ENCODE peak calls at places on chromosomes 3 and 15, in ten cellular contexts. One of them, this sample, is unnamed.

GRCh38 chr15:96560246-96560895 is 229.9 kb downstream of the NR2F2 start:
- DNase-seq in ACHN: no peak
- DNase-seq in GM13976: no peak
- DNase-seq in T-helper 9 cell: no peak
- DNase-seq in naive B cell: no peak
- DNase-seq in Kasumi-1: no peak
- DNase-seq in ascending aorta: no peak
- DNase-seq in NCI-H2081: no peak
- DNase-seq in progenitor cell of endocrine pancreas: no peak
- DNase-seq in posterior cingulate gyrus: no peak
- DNase-seq in this sample: no peak

GRCh38 chr3:160588023-160588422 is 22.7 kb upstream of the KPNA4 start:
- DNase-seq in ACHN: no peak
- DNase-seq in GM13976: no peak
- DNase-seq in T-helper 9 cell: no peak
- DNase-seq in naive B cell: no peak
- DNase-seq in Kasumi-1: no peak
- DNase-seq in ascending aorta: no peak
- DNase-seq in NCI-H2081: no peak
- DNase-seq in progenitor cell of endocrine pancreas: no peak
- DNase-seq in posterior cingulate gyrus: no peak
- DNase-seq in this sample: no peak

GRCh38 chr3:189949580-189949979 is 171.1 kb downstream of the P3H2 start:
- DNase-seq in ACHN: no peak
- DNase-seq in GM13976: no peak
- DNase-seq in T-helper 9 cell: no peak
- DNase-seq in naive B cell: no peak
- DNase-seq in Kasumi-1: no peak
- DNase-seq in ascending aorta: no peak
- DNase-seq in NCI-H2081: no peak
- DNase-seq in progenitor cell of endocrine pancreas: no peak
- DNase-seq in posterior cingulate gyrus: no peak
- DNase-seq in this sample: no peak

GRCh38 chr3:85208650-85209049 is 249.9 kb downstream of the CADM2 start:
- DNase-seq in ACHN: no peak
- DNase-seq in GM13976: no peak
- DNase-seq in T-helper 9 cell: no peak
- DNase-seq in naive B cell: no peak
- DNase-seq in Kasumi-1: no peak
- DNase-seq in ascending aorta: no peak
- DNase-seq in NCI-H2081: no peak
- DNase-seq in progenitor cell of endocrine pancreas: no peak
- DNase-seq in posterior cingulate gyrus: no peak
- DNase-seq in this sample: no peak

GRCh38 chr3:146093928-146094327 is 67.1 kb downstream of the PLOD2 start:
- DNase-seq in ACHN: no peak
- DNase-seq in GM13976: no peak
- DNase-seq in T-helper 9 cell: no peak
- DNase-seq in naive B cell: no peak
- DNase-seq in Kasumi-1: no peak
- DNase-seq in ascending aorta: no peak
- DNase-seq in NCI-H2081: no peak
- DNase-seq in progenitor cell of endocrine pancreas: no peak
- DNase-seq in posterior cingulate gyrus: no peak
- DNase-seq in this sample: no peak

GRCh38 chr15:99090938-99091337 is 13.9 kb upstream of the SYNM start:
- DNase-seq in ACHN: no peak
- DNase-seq in GM13976: no peak
- DNase-seq in T-helper 9 cell: no peak
- DNase-seq in naive B cell: no peak
- DNase-seq in Kasumi-1: no peak
- DNase-seq in ascending aorta: no peak
- DNase-seq in NCI-H2081: no peak
- DNase-seq in progenitor cell of endocrine pancreas: no peak
- DNase-seq in posterior cingulate gyrus: no peak
- DNase-seq in this sample: no peak

GRCh38 chr15:32852771-32853170 is 135.0 kb downstream of the GREM1 start:
- DNase-seq in ACHN: no peak
- DNase-seq in GM13976: no peak
- DNase-seq in T-helper 9 cell: no peak
- DNase-seq in naive B cell: no peak
- DNase-seq in Kasumi-1: no peak
- DNase-seq in ascending aorta: no peak
- DNase-seq in NCI-H2081: no peak
- DNase-seq in progenitor cell of endocrine pancreas: no peak
- DNase-seq in posterior cingulate gyrus: no peak
- DNase-seq in this sample: no peak

GRCh38 chr15:73717802-73718201 is 33.6 kb downstream of the CD276 start:
- DNase-seq in ACHN: no peak
- DNase-seq in GM13976: no peak
- DNase-seq in T-helper 9 cell: no peak
- DNase-seq in naive B cell: no peak
- DNase-seq in Kasumi-1: no peak
- DNase-seq in ascending aorta: no peak
- DNase-seq in NCI-H2081: no peak
- DNase-seq in progenitor cell of endocrine pancreas: no peak
- DNase-seq in posterior cingulate gyrus: no peak
- DNase-seq in this sample: no peak

GRCh38 chr3:70531063-70531657 is 218.7 kb upstream of the MDFIC2 start:
- DNase-seq in ACHN: peak
- DNase-seq in GM13976: no peak
- DNase-seq in T-helper 9 cell: no peak
- DNase-seq in naive B cell: peak
- DNase-seq in Kasumi-1: peak
- DNase-seq in ascending aorta: no peak
- DNase-seq in NCI-H2081: peak
- DNase-seq in progenitor cell of endocrine pancreas: no peak
- DNase-seq in posterior cingulate gyrus: no peak
- DNase-seq in this sample: no peak

GRCh38 chr15:60591491-60592385 is 112.8 kb upstream of the ICE2 start:
- DNase-seq in ACHN: no peak
- DNase-seq in GM13976: peak
- DNase-seq in T-helper 9 cell: peak
- DNase-seq in naive B cell: peak
- DNase-seq in Kasumi-1: no peak
- DNase-seq in ascending aorta: peak
- DNase-seq in NCI-H2081: no peak
- DNase-seq in progenitor cell of endocrine pancreas: peak
- DNase-seq in posterior cingulate gyrus: peak
- DNase-seq in this sample: no peak

GRCh38 chr3:114111060-114111790 is 54.7 kb downstream of the QTRT2 start:
- DNase-seq in ACHN: no peak
- DNase-seq in GM13976: no peak
- DNase-seq in T-helper 9 cell: no peak
- DNase-seq in naive B cell: no peak
- DNase-seq in Kasumi-1: peak
- DNase-seq in ascending aorta: no peak
- DNase-seq in NCI-H2081: no peak
- DNase-seq in progenitor cell of endocrine pancreas: no peak
- DNase-seq in posterior cingulate gyrus: no peak
- DNase-seq in this sample: no peak

GRCh38 chr3:135348698-135349097 is 553.6 kb downstream of the EPHB1 start:
- DNase-seq in ACHN: no peak
- DNase-seq in GM13976: no peak
- DNase-seq in T-helper 9 cell: no peak
- DNase-seq in naive B cell: no peak
- DNase-seq in Kasumi-1: no peak
- DNase-seq in ascending aorta: no peak
- DNase-seq in NCI-H2081: no peak
- DNase-seq in progenitor cell of endocrine pancreas: no peak
- DNase-seq in posterior cingulate gyrus: no peak
- DNase-seq in this sample: no peak

GRCh38 chr15:29134239-29134638 is 135.4 kb downstream of the NSMCE3 start:
- DNase-seq in ACHN: no peak
- DNase-seq in GM13976: no peak
- DNase-seq in T-helper 9 cell: no peak
- DNase-seq in naive B cell: no peak
- DNase-seq in Kasumi-1: no peak
- DNase-seq in ascending aorta: no peak
- DNase-seq in NCI-H2081: no peak
- DNase-seq in progenitor cell of endocrine pancreas: no peak
- DNase-seq in posterior cingulate gyrus: no peak
- DNase-seq in this sample: no peak

GRCh38 chr3:69084326-69084667 is 440 bp upstream of the ARL6IP5 start:
- DNase-seq in ACHN: peak
- DNase-seq in GM13976: no peak
- DNase-seq in T-helper 9 cell: no peak
- DNase-seq in naive B cell: no peak
- DNase-seq in Kasumi-1: no peak
- DNase-seq in ascending aorta: no peak
- DNase-seq in NCI-H2081: no peak
- DNase-seq in progenitor cell of endocrine pancreas: no peak
- DNase-seq in posterior cingulate gyrus: no peak
- DNase-seq in this sample: peak

GRCh38 chr3:146542179-146542578 is 2.2 kb downstream of the PLSCR1 start:
- DNase-seq in ACHN: no peak
- DNase-seq in GM13976: no peak
- DNase-seq in T-helper 9 cell: no peak
- DNase-seq in naive B cell: no peak
- DNase-seq in Kasumi-1: peak
- DNase-seq in ascending aorta: no peak
- DNase-seq in NCI-H2081: no peak
- DNase-seq in progenitor cell of endocrine pancreas: no peak
- DNase-seq in posterior cingulate gyrus: no peak
- DNase-seq in this sample: no peak

GRCh38 chr3:127043041-127043641 is 60.2 kb downstream of the PLXNA1 start:
- DNase-seq in ACHN: peak
- DNase-seq in GM13976: no peak
- DNase-seq in T-helper 9 cell: no peak
- DNase-seq in naive B cell: no peak
- DNase-seq in Kasumi-1: no peak
- DNase-seq in ascending aorta: peak
- DNase-seq in NCI-H2081: no peak
- DNase-seq in progenitor cell of endocrine pancreas: no peak
- DNase-seq in posterior cingulate gyrus: no peak
- DNase-seq in this sample: no peak

GRCh38 chr15:92811514-92811913 is 88.6 kb upstream of the CHD2 start:
- DNase-seq in ACHN: peak
- DNase-seq in GM13976: no peak
- DNase-seq in T-helper 9 cell: no peak
- DNase-seq in naive B cell: no peak
- DNase-seq in Kasumi-1: peak
- DNase-seq in ascending aorta: peak
- DNase-seq in NCI-H2081: peak
- DNase-seq in progenitor cell of endocrine pancreas: no peak
- DNase-seq in posterior cingulate gyrus: no peak
- DNase-seq in this sample: no peak

GRCh38 chr3:48997714-48998637 is 7.9 kb downstream of the P4HTM start:
- DNase-seq in ACHN: no peak
- DNase-seq in GM13976: peak
- DNase-seq in T-helper 9 cell: no peak
- DNase-seq in naive B cell: no peak
- DNase-seq in Kasumi-1: no peak
- DNase-seq in ascending aorta: no peak
- DNase-seq in NCI-H2081: no peak
- DNase-seq in progenitor cell of endocrine pancreas: no peak
- DNase-seq in posterior cingulate gyrus: peak
- DNase-seq in this sample: no peak

GRCh38 chr15:93029613-93030429 is 59.2 kb downstream of the RGMA start:
- DNase-seq in ACHN: no peak
- DNase-seq in GM13976: peak
- DNase-seq in T-helper 9 cell: no peak
- DNase-seq in naive B cell: no peak
- DNase-seq in Kasumi-1: no peak
- DNase-seq in ascending aorta: peak
- DNase-seq in NCI-H2081: no peak
- DNase-seq in progenitor cell of endocrine pancreas: no peak
- DNase-seq in posterior cingulate gyrus: no peak
- DNase-seq in this sample: no peak

GRCh38 chr15:85878866-85879265 is 84.1 kb upstream of the KLHL25 start:
- DNase-seq in ACHN: no peak
- DNase-seq in GM13976: no peak
- DNase-seq in T-helper 9 cell: no peak
- DNase-seq in naive B cell: no peak
- DNase-seq in Kasumi-1: no peak
- DNase-seq in ascending aorta: no peak
- DNase-seq in NCI-H2081: no peak
- DNase-seq in progenitor cell of endocrine pancreas: no peak
- DNase-seq in posterior cingulate gyrus: no peak
- DNase-seq in this sample: no peak

GRCh38 chr15:31034152-31034551 is 42.7 kb upstream of the MTMR10 start:
- DNase-seq in ACHN: no peak
- DNase-seq in GM13976: no peak
- DNase-seq in T-helper 9 cell: no peak
- DNase-seq in naive B cell: no peak
- DNase-seq in Kasumi-1: no peak
- DNase-seq in ascending aorta: no peak
- DNase-seq in NCI-H2081: peak
- DNase-seq in progenitor cell of endocrine pancreas: no peak
- DNase-seq in posterior cingulate gyrus: no peak
- DNase-seq in this sample: no peak

GRCh38 chr15:41918506-41919126 is 24.8 kb upstream of the SPTBN5 start:
- DNase-seq in ACHN: no peak
- DNase-seq in GM13976: no peak
- DNase-seq in T-helper 9 cell: no peak
- DNase-seq in naive B cell: no peak
- DNase-seq in Kasumi-1: no peak
- DNase-seq in ascending aorta: no peak
- DNase-seq in NCI-H2081: no peak
- DNase-seq in progenitor cell of endocrine pancreas: no peak
- DNase-seq in posterior cingulate gyrus: no peak
- DNase-seq in this sample: no peak